ENCODE peak calls at places on chromosomes 12 and 14, in eight cellular contexts. I, A, T, E, C, W, R and V are unnamed samples.

GRCh38 chr14:93648440-93649168 is 139.7 kb downstream of the PRIMA1 start:
- DNase-seq in I (no peak), A (no peak), T (no peak), E (no peak), C (no peak), W (peak), R (no peak), V (no peak)

GRCh38 chr12:82817368-82817767 is 130.7 kb downstream of the TMTC2 start:
- DNase-seq in I (no peak), A (no peak), T (no peak), E (no peak), C (no peak), W (no peak), R (no peak), V (no peak)

GRCh38 chr12:68940731-68941130 is 7.8 kb upstream of the CPM start:
- DNase-seq in I (no peak), A (no peak), T (no peak), E (no peak), C (no peak), W (no peak), R (no peak), V (no peak)

GRCh38 chr12:62848418-62848817 is 86.5 kb downstream of the PPM1H start:
- DNase-seq in I (no peak), A (no peak), T (peak), E (no peak), C (no peak), W (peak), R (no peak), V (no peak)

GRCh38 chr12:2551097-2551496 is 243.7 kb upstream of the FKBP4 start:
- DNase-seq in I (no peak), A (no peak), T (no peak), E (no peak), C (no peak), W (no peak), R (no peak), V (no peak)

GRCh38 chr14:54211562-54212308 is 185.1 kb upstream of the CDKN3 start:
- DNase-seq in I (no peak), A (no peak), T (peak), E (no peak), C (no peak), W (no peak), R (no peak), V (no peak)

GRCh38 chr12:1768585-1768984 is 51.8 kb upstream of the LRTM2 start:
- DNase-seq in I (no peak), A (no peak), T (peak), E (no peak), C (no peak), W (no peak), R (no peak), V (no peak)

GRCh38 chr12:68331500-68331868 is 678 bp downstream of the MDM1 start:
- DNase-seq in I (no peak), A (no peak), T (no peak), E (no peak), C (no peak), W (peak), R (no peak), V (no peak)

GRCh38 chr14:102911991-102912761 is 10.3 kb upstream of the AMN start:
- DNase-seq in I (no peak), A (peak), T (no peak), E (no peak), C (no peak), W (peak), R (peak), V (no peak)

GRCh38 chr12:68785823-68786222 is 22.2 kb upstream of the MDM2 start:
- DNase-seq in I (no peak), A (no peak), T (no peak), E (no peak), C (no peak), W (no peak), R (no peak), V (no peak)

GRCh38 chr12:12265571-12266388 is 1.1 kb downstream of the LRP6 start:
- DNase-seq in I (peak), A (no peak), T (peak), E (peak), C (no peak), W (peak), R (no peak), V (no peak)

GRCh38 chr12:51827925-51828818 is 20.3 kb downstream of the FIGNL2 start:
- DNase-seq in I (no peak), A (peak), T (peak), E (no peak), C (no peak), W (no peak), R (no peak), V (no peak)

GRCh38 chr12:121537814-121538698 is 42.8 kb downstream of the KDM2B start:
- DNase-seq in I (peak), A (no peak), T (no peak), E (no peak), C (no peak), W (peak), R (no peak), V (peak)

GRCh38 chr14:103549361-103550311 is 12.8 kb downstream of the BAG5 start:
- DNase-seq in I (peak), A (peak), T (no peak), E (no peak), C (no peak), W (no peak), R (peak), V (no peak)

GRCh38 chr12:107288414-107289125 is 195.2 kb upstream of the CRY1 start:
- DNase-seq in I (no peak), A (no peak), T (no peak), E (no peak), C (no peak), W (no peak), R (no peak), V (no peak)
- TF ChIP-seq CTCF in I (no peak), A (no peak), T (no peak), E (no peak), C (no peak), W (no peak), R (no peak), V (no peak)

GRCh38 chr12:108129017-108129812 is at the start of gene WSCD2:
- DNase-seq in I (peak), A (no peak), T (peak), E (peak), C (no peak), W (no peak), R (peak), V (peak)
- TF ChIP-seq CTCF in I (no peak), A (no peak), T (no peak), E (peak), C (no peak), W (no peak), R (no peak), V (no peak)

DNA sequence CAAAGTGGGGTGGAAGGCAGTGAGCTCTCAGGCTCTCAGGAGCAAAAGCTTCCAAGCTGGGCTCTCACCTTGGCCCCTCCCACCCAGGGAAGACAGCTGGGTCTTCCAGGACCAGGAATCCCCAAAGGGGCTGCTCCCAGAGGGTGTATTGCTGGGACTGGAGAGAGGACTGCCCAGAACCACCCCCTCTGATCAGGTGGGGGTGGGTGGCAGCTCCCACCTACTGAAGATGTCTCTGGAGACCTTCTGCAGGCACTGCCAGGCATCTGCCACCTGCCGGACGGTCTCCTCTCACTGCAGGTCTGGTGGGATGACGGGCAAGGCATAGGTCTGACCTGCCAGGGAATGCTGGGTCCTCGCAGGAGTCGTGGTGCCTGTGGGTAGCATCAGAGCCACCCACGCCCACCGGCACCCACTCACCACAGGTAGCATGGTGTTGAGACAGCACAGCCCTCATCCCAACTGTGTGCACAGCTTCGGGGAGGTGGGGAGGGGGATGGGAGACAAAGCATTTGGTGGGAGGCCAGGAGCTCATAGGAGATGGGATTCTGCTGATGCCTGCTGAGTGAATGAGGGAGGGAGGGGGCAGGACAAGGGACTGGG is 103.2 kb downstream of the SINHCAF start:
- DNase-seq in I (no peak), A (peak), T (no peak), E (no peak), C (no peak), W (no peak), R (no peak), V (no peak)
- TF ChIP-seq CTCF in I (no peak), A (no peak), T (no peak), E (no peak), C (no peak), W (no peak), R (no peak), V (no peak)

GRCh38 chr12:52949413-52950331 is 754 bp downstream of the KRT18 start:
- DNase-seq in I (no peak), A (peak), T (peak), E (no peak), C (no peak), W (no peak), R (no peak), V (no peak)
- TF ChIP-seq CTCF in I (no peak), A (no peak), T (no peak), E (no peak), C (no peak), W (no peak), R (no peak), V (no peak)

GRCh38 chr12:77488041-77488620 is 342.6 kb upstream of the NAV3 start:
- DNase-seq in I (no peak), A (no peak), T (peak), E (no peak), C (no peak), W (no peak), R (no peak), V (no peak)

DNA sequence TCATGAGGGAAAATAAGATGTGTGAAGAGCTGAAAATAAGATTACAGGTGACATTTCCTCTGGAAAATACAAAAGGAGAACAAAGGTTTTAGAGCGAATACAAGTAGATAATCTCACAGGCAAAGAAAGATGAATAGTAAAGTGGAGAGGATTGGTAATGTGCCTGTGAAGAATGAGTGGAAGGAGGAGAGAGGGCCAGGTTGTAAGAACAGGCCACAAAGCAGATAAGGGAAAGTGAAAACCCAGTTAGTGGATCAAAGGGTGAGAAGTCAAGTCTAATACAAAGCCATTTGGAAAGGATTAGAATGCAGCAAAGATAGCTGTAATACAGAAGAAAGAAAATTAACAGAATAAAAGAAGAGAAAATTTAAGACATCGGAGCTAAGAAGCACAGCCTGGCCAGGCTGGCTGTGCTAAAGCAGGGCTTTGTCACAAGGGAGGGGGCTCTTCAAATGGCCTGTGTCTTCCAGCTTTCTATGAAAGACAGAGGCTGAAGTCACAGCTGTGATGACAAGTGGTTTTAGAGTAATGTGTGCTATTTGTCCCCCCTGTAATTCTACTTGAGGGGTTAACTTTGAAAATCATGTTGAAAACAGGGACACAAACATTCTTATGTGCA is 344.6 kb upstream of the NAV3 start:
- DNase-seq in I (no peak), A (no peak), T (no peak), E (no peak), C (no peak), W (no peak), R (no peak), V (no peak)
- TF ChIP-seq CTCF in I (no peak), A (no peak), T (no peak), E (no peak), C (no peak), W (no peak), R (no peak), V (no peak)

DNA sequence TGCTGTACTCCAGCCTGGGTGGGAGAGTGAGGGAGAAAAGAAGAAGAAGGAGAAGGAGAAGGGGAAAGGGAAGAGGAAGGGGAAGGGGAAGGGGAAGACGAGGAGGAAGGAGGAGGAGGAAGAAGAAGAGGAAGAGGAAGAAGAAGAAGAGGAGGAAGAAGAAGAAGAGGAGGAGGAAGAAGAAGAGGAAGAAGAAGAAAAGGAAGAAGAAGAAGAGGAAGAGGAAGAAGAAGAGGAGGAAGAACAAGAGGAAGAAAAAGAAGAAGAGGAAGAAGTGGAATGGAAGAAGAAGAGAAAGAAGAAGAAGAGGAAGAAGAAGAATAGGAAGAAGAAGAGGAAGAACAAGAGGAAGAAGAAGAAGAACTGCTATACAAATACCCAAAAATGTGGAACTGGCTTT is 507.4 kb upstream of the TMPO start:
- DNase-seq in I (no peak), A (no peak), T (no peak), E (no peak), C (no peak), W (no peak), R (no peak), V (no peak)
- TF ChIP-seq CTCF in I (no peak), A (no peak), T (no peak), E (no peak), C (no peak), W (no peak), R (no peak), V (no peak)

GRCh38 chr12:109878247-109878625 is 2.1 kb downstream of the GLTP start:
- DNase-seq in I (no peak), A (no peak), T (no peak), E (peak), C (no peak), W (no peak), R (no peak), V (no peak)
- TF ChIP-seq CTCF in I (no peak), A (no peak), T (no peak), E (no peak), C (no peak), W (no peak), R (no peak), V (no peak)

GRCh38 chr14:65940056-65940735 is 527.7 kb downstream of the FUT8 start:
- DNase-seq in I (no peak), A (no peak), T (no peak), E (peak), C (no peak), W (peak), R (no peak), V (no peak)
- TF ChIP-seq CTCF in I (no peak), A (no peak), T (peak), E (peak), C (no peak), W (no peak), R (no peak), V (no peak)

DNA sequence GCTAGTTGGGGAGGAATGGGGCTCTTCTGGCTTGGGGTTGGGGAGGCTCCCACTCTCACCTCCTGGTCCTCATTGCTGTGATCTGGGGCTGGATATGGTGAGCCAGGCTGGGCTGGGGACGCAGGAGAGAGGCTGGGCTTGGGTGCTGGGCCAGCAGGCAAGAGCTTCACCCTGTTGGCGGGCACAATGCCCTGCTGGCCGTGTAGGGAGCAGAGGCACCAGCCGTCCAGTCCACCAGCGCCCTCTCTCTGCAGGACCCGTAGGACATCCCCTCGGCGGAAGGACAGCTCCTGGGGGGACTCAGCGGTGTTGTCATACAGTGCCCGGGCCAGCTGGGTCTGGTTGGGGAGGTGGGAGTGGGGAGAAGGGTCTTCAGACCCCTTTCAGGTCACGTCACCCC is 4.5 kb downstream of the EFS start:
- DNase-seq in I (no peak), A (no peak), T (no peak), E (no peak), C (no peak), W (no peak), R (no peak), V (no peak)
- TF ChIP-seq CTCF in I (no peak), A (no peak), T (no peak), E (no peak), C (no peak), W (no peak), R (no peak), V (no peak)

DNA sequence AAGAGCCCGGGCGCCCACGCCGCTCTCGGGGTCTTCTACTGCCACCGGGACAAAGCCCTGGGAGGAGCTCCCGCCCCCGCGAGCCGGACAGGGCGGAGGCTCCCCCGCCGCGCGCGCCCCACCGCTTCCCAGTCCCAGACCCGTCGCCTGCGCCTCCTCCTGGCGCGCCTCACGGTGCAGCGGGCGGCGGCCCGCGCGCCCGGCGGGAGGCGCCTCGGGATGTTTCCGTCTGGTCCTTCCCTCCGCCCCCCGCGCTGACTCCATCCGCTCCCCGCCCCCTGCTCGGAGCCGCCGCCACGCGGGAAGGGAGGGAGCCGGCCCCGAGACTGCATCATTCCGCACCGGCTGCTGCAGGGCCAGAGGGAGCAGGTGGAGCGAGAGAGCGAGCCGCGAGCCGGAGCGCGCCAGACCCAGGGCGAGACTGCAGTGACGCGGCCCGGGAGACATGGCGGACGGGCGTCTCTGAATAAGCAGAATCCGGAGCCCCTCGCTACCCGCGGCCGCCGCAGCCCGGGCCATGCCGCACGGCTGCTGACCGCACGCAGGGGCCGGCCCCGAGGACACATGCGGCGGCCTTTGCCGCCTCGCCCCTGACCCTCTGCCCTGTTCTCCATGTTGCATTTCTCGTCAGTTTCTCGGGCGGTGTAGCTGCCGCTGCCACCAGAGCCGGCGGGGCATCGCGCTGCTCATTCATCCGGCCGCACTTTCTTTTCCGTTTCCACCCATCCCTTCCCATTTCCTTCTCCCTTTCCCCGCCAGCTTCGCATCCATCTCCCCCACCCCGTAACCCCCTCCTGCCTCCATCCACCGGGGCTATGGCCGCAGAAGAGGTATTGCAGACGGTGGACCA is at the start of gene BICD1:
- DNase-seq in I (peak), A (peak), T (peak), E (peak), C (peak), W (peak), R (peak), V (peak)
- TF ChIP-seq CTCF in I (peak), A (peak), T (peak), E (peak), C (peak), W (peak), R (peak), V (no peak)